ENCODE peak calls at places on chromosomes 11 and 22, in six cellular contexts. X is A549, T is WTC11, U is endothelial cell of umbilical vein, B is K562, W is HepG2. M is an unnamed sample.
A peak's percentile ranks its signal among the peaks of the same experiment; 100 is the strongest.

GRCh38 chr11:15471028-15471708 is 356.4 kb downstream of the INSC start:
- DNase-seq in U (no peak), X (no peak), T (no peak), W (no peak), B (no peak), M (no peak)

GRCh38 chr11:1193326-1194230 is 29.3 kb upstream of the MUC5B start:
- DNase-seq in T (peak; percentile 9), X (no peak), W (no peak), U (no peak), B (no peak), M (no peak)

GRCh38 chr11:17379383-17380180 is 8.9 kb downstream of the KCNJ11 start:
- DNase-seq in T (no peak), U (no peak), X (no peak), W (no peak), B (no peak), M (no peak)

GRCh38 chr11:115133810-115134209 is 370.4 kb downstream of the CADM1 start:
- DNase-seq in U (no peak), W (no peak), X (no peak), T (no peak), B (no peak), M (no peak)

GRCh38 chr11:17541330-17541885 is 2.8 kb downstream of the USH1C start:
- DNase-seq in B (no peak), T (no peak), U (no peak), X (no peak), W (no peak), M (no peak)

GRCh38 chr22:30212363-30212995 is 34.1 kb downstream of the LIF start:
- DNase-seq in X (peak; percentile 98), B (no peak), U (peak; percentile 60), W (peak; percentile 96), T (no peak), M (no peak)

GRCh38 chr11:73292481-73292880 is 15.6 kb upstream of the ARHGEF17 start:
- DNase-seq in B (no peak), W (no peak), T (no peak), U (no peak), X (no peak), M (no peak)

GRCh38 chr11:47111318-47111804 is 65.3 kb downstream of the ARFGAP2 start:
- DNase-seq in U (no peak), X (no peak), B (no peak), T (no peak), W (no peak), M (no peak)

GRCh38 chr22:46030241-46030880 is 53.4 kb upstream of the WNT7B start:
- DNase-seq in X (no peak), U (no peak), B (no peak), W (no peak), T (peak; percentile 8), M (no peak)

GRCh38 chr11:27040302-27041115 is at the start of gene BBOX1:
- DNase-seq in U (no peak), T (no peak), W (no peak), B (no peak), X (no peak), M (no peak)

GRCh38 chr11:128908391-128909246 is 17.5 kb downstream of the KCNJ5 start:
- DNase-seq in B (no peak), X (peak; percentile 12), W (no peak), T (no peak), U (peak; percentile 92), M (no peak)

DNA sequence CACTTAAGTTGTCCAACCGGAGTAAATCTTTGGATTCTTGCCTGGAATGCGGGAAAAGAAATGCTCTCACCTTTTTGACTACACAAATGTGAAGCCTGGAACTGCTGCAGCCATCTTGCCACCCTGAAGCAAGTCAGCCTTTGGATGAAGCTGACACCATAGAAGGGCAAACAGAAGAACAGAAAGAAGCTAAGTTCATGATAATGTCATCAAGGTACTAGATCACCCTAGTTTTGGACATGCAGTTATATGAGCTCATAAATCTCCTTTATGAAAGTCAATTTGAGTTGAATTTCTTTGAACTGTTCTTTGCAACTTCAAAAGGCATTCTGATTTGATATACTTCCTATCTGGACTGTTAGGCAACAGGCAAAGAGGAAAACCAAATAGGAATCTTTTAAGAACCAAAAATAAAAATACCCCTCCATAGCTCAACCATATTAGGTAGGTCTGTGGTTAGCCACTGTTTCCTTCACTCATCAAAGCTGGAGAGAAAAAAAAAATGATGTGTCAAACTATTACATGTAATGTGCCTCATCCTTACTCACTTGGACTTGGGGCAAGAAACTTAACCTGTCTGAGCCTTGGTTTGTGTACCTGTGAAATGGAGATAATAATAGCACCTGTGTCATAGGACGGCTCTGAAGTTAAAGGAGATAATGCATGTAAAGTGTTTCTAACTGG is 91.9 kb downstream of the WT1 start:
- DNase-seq in U (no peak), T (no peak), X (no peak), B (no peak), W (no peak), M (no peak)
- TF ChIP-seq JUN in U (no peak), T (no peak), X (no peak), B (no peak), W (no peak), M (no peak)

DNA sequence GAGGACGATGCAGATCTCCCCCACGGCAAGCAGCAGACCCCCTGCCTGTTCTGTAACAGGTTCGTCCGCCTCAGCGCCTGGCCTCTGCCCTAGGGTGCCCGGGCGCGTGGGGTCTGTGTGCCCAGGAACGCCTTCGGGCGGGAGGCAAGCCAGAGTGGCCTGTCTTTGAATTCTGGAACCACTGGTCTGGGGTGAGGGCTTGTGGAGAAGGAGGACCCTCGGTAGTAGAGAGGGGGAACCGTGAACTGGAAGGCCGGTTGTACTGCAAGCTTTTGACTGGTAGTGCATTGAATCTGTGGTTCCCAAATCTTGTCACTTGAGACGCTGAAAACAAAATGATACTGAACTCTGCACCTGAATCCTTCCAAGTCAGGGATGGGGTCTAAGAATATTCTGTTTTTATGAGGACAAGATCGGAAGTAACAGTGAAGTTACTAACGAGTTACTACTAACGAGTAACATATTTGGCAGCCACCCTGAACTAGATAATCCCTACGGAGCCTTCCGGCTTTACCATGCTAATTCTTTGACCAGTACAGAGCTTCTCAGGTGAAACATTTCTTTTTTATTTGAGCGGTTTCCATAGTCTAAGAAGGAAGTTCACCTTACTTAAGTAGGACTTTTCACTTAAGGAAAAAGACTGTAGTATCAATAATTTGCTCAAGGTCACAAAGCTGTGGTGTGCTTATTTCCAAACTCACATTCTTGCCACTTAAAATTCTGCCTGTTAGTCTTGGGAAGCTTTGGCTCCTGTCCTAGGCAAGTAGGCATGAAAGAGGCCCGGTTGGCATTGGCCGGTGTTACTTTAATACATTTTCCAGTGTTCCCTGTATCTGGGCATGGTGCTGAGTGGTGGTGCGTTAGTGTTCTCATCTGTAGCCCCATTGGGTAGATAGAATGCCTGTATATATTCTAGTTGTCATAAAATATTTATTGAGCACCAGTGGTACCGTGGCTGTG is 860 bp downstream of the PRMT3 start:
- DNase-seq in B (peak; percentile 18), U (no peak), W (peak; percentile 15), T (no peak), X (no peak), M (no peak)
- TF ChIP-seq JUN in B (no peak), U (no peak), W (no peak), T (no peak), X (no peak), M (no peak)

DNA sequence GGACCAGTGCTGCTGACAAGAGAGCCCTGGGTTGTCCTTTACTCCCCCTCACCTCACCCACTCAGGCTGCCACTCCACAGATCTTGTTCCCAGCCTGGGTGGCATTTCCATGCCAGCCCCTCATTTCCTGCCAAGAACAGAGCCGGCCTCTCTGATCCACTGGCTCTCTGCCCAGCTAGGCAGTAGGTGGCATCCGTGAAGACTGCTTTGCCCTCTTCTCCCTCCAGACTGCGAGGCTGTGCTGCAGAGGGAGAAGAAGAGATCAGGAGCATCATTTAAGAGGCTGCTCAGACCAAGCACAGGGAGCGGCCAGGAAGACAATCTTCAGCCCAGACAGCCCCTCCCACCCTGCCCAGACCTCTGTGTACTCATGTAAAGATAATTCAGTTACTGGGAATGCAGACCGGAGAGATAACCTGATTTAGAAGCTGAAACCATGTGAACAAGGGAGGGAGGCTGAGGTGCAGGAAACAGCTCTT is 126.9 kb upstream of the NCAM1 start:
- DNase-seq in X (no peak), T (no peak), B (no peak), W (no peak), U (no peak), M (no peak)
- TF ChIP-seq JUN in X (no peak), T (no peak), B (no peak), W (no peak), U (no peak), M (no peak)

DNA sequence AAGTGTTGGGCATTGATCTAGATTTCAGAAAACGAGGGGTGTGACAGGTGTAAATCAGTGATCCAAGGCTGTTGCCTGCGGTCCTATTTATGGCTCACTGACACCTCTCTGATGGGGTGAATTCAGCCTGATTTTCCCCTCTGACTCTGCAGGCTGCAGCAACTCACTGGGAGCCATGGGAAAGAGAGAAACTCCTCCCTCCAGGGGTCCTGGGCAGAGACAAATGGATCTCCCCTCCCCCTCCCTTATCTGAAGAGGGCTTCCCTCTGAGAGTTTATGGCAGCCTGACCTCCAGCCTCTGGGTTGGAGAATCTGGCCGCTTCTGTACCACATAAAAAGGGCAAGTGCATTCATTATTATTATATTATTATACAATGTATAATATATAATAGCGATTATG is 1.8 kb upstream of the PKNOX2 start:
- DNase-seq in B (no peak), X (no peak), W (no peak), T (no peak), U (no peak), M (no peak)
- TF ChIP-seq JUN in B (no peak), X (no peak), W (no peak), T (no peak), U (no peak), M (no peak)

GRCh38 chr11:2530131-2530854 is 85.5 kb downstream of the KCNQ1 start:
- DNase-seq in T (no peak), B (no peak), W (no peak), U (no peak), X (no peak), M (no peak)
- TF ChIP-seq JUN in T (no peak), B (no peak), W (no peak), U (no peak), X (no peak), M (no peak)

GRCh38 chr22:44620129-44620840 is 81.7 kb upstream of the PRR5 start:
- DNase-seq in U (peak; percentile 46), T (peak; percentile 84), X (peak; percentile 52), W (peak; percentile 49), B (peak; percentile 29), M (peak; percentile 91)
- TF ChIP-seq JUN in U (no peak), T (no peak), X (no peak), W (no peak), B (no peak), M (no peak)

GRCh38 chr11:76315182-76315853 is 65.6 kb downstream of the THAP12 start:
- DNase-seq in B (no peak), U (no peak), W (no peak), X (no peak), T (no peak), M (no peak)

GRCh38 chr11:76314741-76315090 is 66.2 kb downstream of the THAP12 start:
- DNase-seq in T (no peak), W (no peak), U (no peak), X (no peak), B (no peak), M (no peak)

GRCh38 chr11:76310832-76311231 is 70.1 kb downstream of the THAP12 start:
- DNase-seq in X (no peak), U (no peak), T (no peak), W (no peak), B (no peak), M (no peak)

GRCh38 chr11:76313913-76314740 is 66.8 kb downstream of the THAP12 start:
- DNase-seq in B (no peak), U (no peak), X (no peak), T (peak; percentile 64), W (no peak), M (peak; percentile 25)

GRCh38 chr11:76313271-76313670 is 67.7 kb downstream of the THAP12 start:
- DNase-seq in T (no peak), U (no peak), B (no peak), W (no peak), X (no peak), M (no peak)
- TF ChIP-seq JUN in T (no peak), U (no peak), B (no peak), W (no peak), X (no peak), M (no peak)